ENCODE peak calls at places on chromosome 3, in nine cellular contexts. One of them, this sample, is unnamed.

GRCh38 chr3:177111541-177111949 is 85.7 kb downstream of the TBL1XR1 start:
- DNase-seq in hepatocyte: no peak
- DNase-seq in iPS-NIHi11: no peak
- DNase-seq in endothelial cell: no peak
- DNase-seq in activated naive CD4-positive, alpha-beta T cell treated with anti-CD3 and anti-CD28 coated beads, Interleukin-2, amount 50 U/mL, for 16 hours: no peak
- DNase-seq in Panc1: no peak
- DNase-seq in cardiac fibroblast: no peak
- DNase-seq in renal cortical epithelial cell: peak; percentile 41
- DNase-seq in activated T-helper 1 cell treated with Interleukin-2 at 50 U/mL for 16 hours: no peak
- DNase-seq in this sample: no peak

GRCh38 chr3:125587039-125587664 is 8.1 kb downstream of the OSBPL11 start:
- DNase-seq in activated T-helper 1 cell treated with Interleukin-2 at 50 U/mL for 16 hours: no peak
- DNase-seq in iPS-NIHi11: no peak
- DNase-seq in hepatocyte: no peak
- DNase-seq in renal cortical epithelial cell: peak; percentile 33
- DNase-seq in Panc1: no peak
- DNase-seq in cardiac fibroblast: peak; percentile 33
- DNase-seq in endothelial cell: no peak
- DNase-seq in activated naive CD4-positive, alpha-beta T cell treated with anti-CD3 and anti-CD28 coated beads, Interleukin-2, amount 50 U/mL, for 16 hours: no peak
- DNase-seq in this sample: peak; percentile 25

GRCh38 chr3:188051801-188052228 is 102.1 kb upstream of the LPP start:
- DNase-seq in activated naive CD4-positive, alpha-beta T cell treated with anti-CD3 and anti-CD28 coated beads, Interleukin-2, amount 50 U/mL, for 16 hours: no peak
- DNase-seq in Panc1: no peak
- DNase-seq in iPS-NIHi11: peak; percentile 35
- DNase-seq in hepatocyte: no peak
- DNase-seq in endothelial cell: no peak
- DNase-seq in activated T-helper 1 cell treated with Interleukin-2 at 50 U/mL for 16 hours: no peak
- DNase-seq in renal cortical epithelial cell: peak; percentile 50
- DNase-seq in cardiac fibroblast: peak; percentile 36
- DNase-seq in this sample: no peak

GRCh38 chr3:134978658-134979057 is 183.6 kb downstream of the EPHB1 start:
- DNase-seq in endothelial cell: no peak
- DNase-seq in activated T-helper 1 cell treated with Interleukin-2 at 50 U/mL for 16 hours: no peak
- DNase-seq in renal cortical epithelial cell: peak; percentile 10
- DNase-seq in cardiac fibroblast: no peak
- DNase-seq in hepatocyte: no peak
- DNase-seq in Panc1: no peak
- DNase-seq in activated naive CD4-positive, alpha-beta T cell treated with anti-CD3 and anti-CD28 coated beads, Interleukin-2, amount 50 U/mL, for 16 hours: no peak
- DNase-seq in iPS-NIHi11: no peak
- DNase-seq in this sample: no peak

GRCh38 chr3:167166594-167167253 is 213.4 kb downstream of the ZBBX start:
- DNase-seq in activated T-helper 1 cell treated with Interleukin-2 at 50 U/mL for 16 hours: no peak
- DNase-seq in renal cortical epithelial cell: no peak
- DNase-seq in Panc1: no peak
- DNase-seq in hepatocyte: no peak
- DNase-seq in iPS-NIHi11: peak; percentile 12
- DNase-seq in cardiac fibroblast: no peak
- DNase-seq in activated naive CD4-positive, alpha-beta T cell treated with anti-CD3 and anti-CD28 coated beads, Interleukin-2, amount 50 U/mL, for 16 hours: no peak
- DNase-seq in endothelial cell: no peak
- DNase-seq in this sample: peak; percentile 31

GRCh38 chr3:14988988-14989394 is 41.6 kb downstream of the NR2C2 start:
- DNase-seq in Panc1: no peak
- DNase-seq in activated naive CD4-positive, alpha-beta T cell treated with anti-CD3 and anti-CD28 coated beads, Interleukin-2, amount 50 U/mL, for 16 hours: peak; percentile 28
- DNase-seq in iPS-NIHi11: peak; percentile 53
- DNase-seq in endothelial cell: no peak
- DNase-seq in activated T-helper 1 cell treated with Interleukin-2 at 50 U/mL for 16 hours: no peak
- DNase-seq in cardiac fibroblast: no peak
- DNase-seq in hepatocyte: no peak
- DNase-seq in renal cortical epithelial cell: no peak
- DNase-seq in this sample: no peak

GRCh38 chr3:141227752-141228151 is 3.9 kb upstream of the PXYLP1 start:
- DNase-seq in activated T-helper 1 cell treated with Interleukin-2 at 50 U/mL for 16 hours: no peak
- DNase-seq in iPS-NIHi11: no peak
- DNase-seq in hepatocyte: peak; percentile 30
- DNase-seq in endothelial cell: no peak
- DNase-seq in renal cortical epithelial cell: no peak
- DNase-seq in Panc1: no peak
- DNase-seq in activated naive CD4-positive, alpha-beta T cell treated with anti-CD3 and anti-CD28 coated beads, Interleukin-2, amount 50 U/mL, for 16 hours: no peak
- DNase-seq in cardiac fibroblast: peak; percentile 50
- DNase-seq in this sample: peak; percentile 77

GRCh38 chr3:38374221-38374620 is 27.6 kb downstream of the XYLB start:
- DNase-seq in cardiac fibroblast: no peak
- DNase-seq in Panc1: no peak
- DNase-seq in renal cortical epithelial cell: no peak
- DNase-seq in iPS-NIHi11: no peak
- DNase-seq in activated T-helper 1 cell treated with Interleukin-2 at 50 U/mL for 16 hours: no peak
- DNase-seq in activated naive CD4-positive, alpha-beta T cell treated with anti-CD3 and anti-CD28 coated beads, Interleukin-2, amount 50 U/mL, for 16 hours: no peak
- DNase-seq in hepatocyte: no peak
- DNase-seq in endothelial cell: no peak
- DNase-seq in this sample: no peak

GRCh38 chr3:186198442-186198841 is 89.6 kb upstream of the ETV5 start:
- DNase-seq in hepatocyte: no peak
- DNase-seq in endothelial cell: no peak
- DNase-seq in cardiac fibroblast: no peak
- DNase-seq in activated naive CD4-positive, alpha-beta T cell treated with anti-CD3 and anti-CD28 coated beads, Interleukin-2, amount 50 U/mL, for 16 hours: no peak
- DNase-seq in activated T-helper 1 cell treated with Interleukin-2 at 50 U/mL for 16 hours: no peak
- DNase-seq in iPS-NIHi11: no peak
- DNase-seq in renal cortical epithelial cell: no peak
- DNase-seq in Panc1: no peak
- DNase-seq in this sample: no peak

GRCh38 chr3:102206506-102207145 is 228.2 kb upstream of the ZPLD1 start:
- DNase-seq in iPS-NIHi11: no peak
- DNase-seq in renal cortical epithelial cell: peak; percentile 94
- DNase-seq in Panc1: no peak
- DNase-seq in hepatocyte: peak; percentile 26
- DNase-seq in cardiac fibroblast: peak; percentile 85
- DNase-seq in activated T-helper 1 cell treated with Interleukin-2 at 50 U/mL for 16 hours: no peak
- DNase-seq in endothelial cell: no peak
- DNase-seq in activated naive CD4-positive, alpha-beta T cell treated with anti-CD3 and anti-CD28 coated beads, Interleukin-2, amount 50 U/mL, for 16 hours: no peak
- DNase-seq in this sample: no peak

GRCh38 chr3:142613491-142613890 is 17.3 kb downstream of the PLS1 start:
- DNase-seq in activated T-helper 1 cell treated with Interleukin-2 at 50 U/mL for 16 hours: no peak
- DNase-seq in iPS-NIHi11: no peak
- DNase-seq in endothelial cell: no peak
- DNase-seq in hepatocyte: no peak
- DNase-seq in Panc1: no peak
- DNase-seq in activated naive CD4-positive, alpha-beta T cell treated with anti-CD3 and anti-CD28 coated beads, Interleukin-2, amount 50 U/mL, for 16 hours: no peak
- DNase-seq in cardiac fibroblast: no peak
- DNase-seq in renal cortical epithelial cell: peak; percentile 36
- DNase-seq in this sample: no peak

GRCh38 chr3:176714034-176714433 is 483.2 kb downstream of the TBL1XR1 start:
- DNase-seq in activated naive CD4-positive, alpha-beta T cell treated with anti-CD3 and anti-CD28 coated beads, Interleukin-2, amount 50 U/mL, for 16 hours: no peak
- DNase-seq in iPS-NIHi11: no peak
- DNase-seq in Panc1: no peak
- DNase-seq in endothelial cell: no peak
- DNase-seq in hepatocyte: peak; percentile 26
- DNase-seq in cardiac fibroblast: no peak
- DNase-seq in activated T-helper 1 cell treated with Interleukin-2 at 50 U/mL for 16 hours: no peak
- DNase-seq in renal cortical epithelial cell: peak; percentile 77
- DNase-seq in this sample: no peak

GRCh38 chr3:13824521-13825316 is 55.2 kb downstream of the WNT7A start:
- DNase-seq in renal cortical epithelial cell: peak; percentile 56
- DNase-seq in cardiac fibroblast: no peak
- DNase-seq in activated naive CD4-positive, alpha-beta T cell treated with anti-CD3 and anti-CD28 coated beads, Interleukin-2, amount 50 U/mL, for 16 hours: no peak
- DNase-seq in activated T-helper 1 cell treated with Interleukin-2 at 50 U/mL for 16 hours: no peak
- DNase-seq in Panc1: no peak
- DNase-seq in hepatocyte: no peak
- DNase-seq in endothelial cell: no peak
- DNase-seq in iPS-NIHi11: no peak
- DNase-seq in this sample: no peak

GRCh38 chr3:197706658-197707057 is 30.0 kb downstream of the RUBCN start:
- DNase-seq in cardiac fibroblast: no peak
- DNase-seq in renal cortical epithelial cell: no peak
- DNase-seq in endothelial cell: no peak
- DNase-seq in Panc1: no peak
- DNase-seq in hepatocyte: no peak
- DNase-seq in iPS-NIHi11: no peak
- DNase-seq in activated T-helper 1 cell treated with Interleukin-2 at 50 U/mL for 16 hours: no peak
- DNase-seq in activated naive CD4-positive, alpha-beta T cell treated with anti-CD3 and anti-CD28 coated beads, Interleukin-2, amount 50 U/mL, for 16 hours: no peak
- DNase-seq in this sample: no peak

GRCh38 chr3:52141751-52142150 is 12.5 kb downstream of the POC1A start:
- DNase-seq in renal cortical epithelial cell: no peak
- DNase-seq in Panc1: no peak
- DNase-seq in endothelial cell: no peak
- DNase-seq in iPS-NIHi11: no peak
- DNase-seq in activated naive CD4-positive, alpha-beta T cell treated with anti-CD3 and anti-CD28 coated beads, Interleukin-2, amount 50 U/mL, for 16 hours: no peak
- DNase-seq in activated T-helper 1 cell treated with Interleukin-2 at 50 U/mL for 16 hours: no peak
- DNase-seq in cardiac fibroblast: no peak
- DNase-seq in hepatocyte: no peak
- DNase-seq in this sample: no peak

GRCh38 chr3:112109313-112109712 is 23.1 kb downstream of the C3orf52 start:
- DNase-seq in activated naive CD4-positive, alpha-beta T cell treated with anti-CD3 and anti-CD28 coated beads, Interleukin-2, amount 50 U/mL, for 16 hours: no peak
- DNase-seq in endothelial cell: no peak
- DNase-seq in hepatocyte: no peak
- DNase-seq in renal cortical epithelial cell: peak; percentile 36
- DNase-seq in Panc1: no peak
- DNase-seq in activated T-helper 1 cell treated with Interleukin-2 at 50 U/mL for 16 hours: no peak
- DNase-seq in iPS-NIHi11: no peak
- DNase-seq in cardiac fibroblast: no peak
- DNase-seq in this sample: no peak